ENCODE peak calls at places on chromosome 6, in ten cellular contexts. One of them, this sample, is unnamed.

GRCh38 chr6:27720607-27721580 is 191.3 kb downstream of the OR2B2 start:
- DNase-seq in PC-9: peak; percentile 57
- DNase-seq in tibial artery: no peak
- DNase-seq in OCI-LY7: no peak
- DNase-seq in CD8-positive, alpha-beta T cell: no peak
- DNase-seq in fibroblast of lung: peak; percentile 60
- DNase-seq in left ventricle myocardium inferior: no peak
- DNase-seq in gastrocnemius medialis: no peak
- DNase-seq in RWPE2: no peak
- DNase-seq in mucosa of descending colon: no peak
- DNase-seq in this sample: no peak

GRCh38 chr6:15062311-15063252 is 183.3 kb upstream of the JARID2 start:
- DNase-seq in PC-9: peak; percentile 82
- DNase-seq in tibial artery: no peak
- DNase-seq in OCI-LY7: no peak
- DNase-seq in CD8-positive, alpha-beta T cell: no peak
- DNase-seq in fibroblast of lung: peak; percentile 99
- DNase-seq in left ventricle myocardium inferior: no peak
- DNase-seq in gastrocnemius medialis: peak; percentile 55
- DNase-seq in RWPE2: peak; percentile 76
- DNase-seq in mucosa of descending colon: no peak
- DNase-seq in this sample: no peak

GRCh38 chr6:16519265-16520242 is 241.7 kb downstream of the ATXN1 start:
- DNase-seq in PC-9: no peak
- DNase-seq in tibial artery: no peak
- DNase-seq in OCI-LY7: no peak
- DNase-seq in CD8-positive, alpha-beta T cell: no peak
- DNase-seq in fibroblast of lung: no peak
- DNase-seq in left ventricle myocardium inferior: no peak
- DNase-seq in gastrocnemius medialis: no peak
- DNase-seq in RWPE2: no peak
- DNase-seq in mucosa of descending colon: no peak
- DNase-seq in this sample: no peak

GRCh38 chr6:14542670-14543366 is 425.2 kb downstream of the CD83 start:
- DNase-seq in PC-9: no peak
- DNase-seq in tibial artery: no peak
- DNase-seq in OCI-LY7: peak; percentile 24
- DNase-seq in CD8-positive, alpha-beta T cell: no peak
- DNase-seq in fibroblast of lung: peak; percentile 91
- DNase-seq in left ventricle myocardium inferior: no peak
- DNase-seq in gastrocnemius medialis: no peak
- DNase-seq in RWPE2: no peak
- DNase-seq in mucosa of descending colon: no peak
- DNase-seq in this sample: no peak

GRCh38 chr6:122381494-122382083 is 17.9 kb upstream of the HSF2 start:
- DNase-seq in PC-9: peak; percentile 34
- DNase-seq in tibial artery: no peak
- DNase-seq in OCI-LY7: peak; percentile 67
- DNase-seq in CD8-positive, alpha-beta T cell: peak; percentile 39
- DNase-seq in fibroblast of lung: peak; percentile 71
- DNase-seq in left ventricle myocardium inferior: peak; percentile 20
- DNase-seq in gastrocnemius medialis: peak; percentile 16
- DNase-seq in RWPE2: no peak
- DNase-seq in mucosa of descending colon: no peak
- DNase-seq in this sample: peak; percentile 20

GRCh38 chr6:147207351-147207750 is 3.1 kb downstream of the STXBP5 start:
- DNase-seq in PC-9: no peak
- DNase-seq in tibial artery: no peak
- DNase-seq in OCI-LY7: no peak
- DNase-seq in CD8-positive, alpha-beta T cell: no peak
- DNase-seq in fibroblast of lung: no peak
- DNase-seq in left ventricle myocardium inferior: no peak
- DNase-seq in gastrocnemius medialis: no peak
- DNase-seq in RWPE2: no peak
- DNase-seq in mucosa of descending colon: no peak
- DNase-seq in this sample: no peak

GRCh38 chr6:15272562-15272961 is 26.7 kb downstream of the JARID2 start:
- DNase-seq in PC-9: no peak
- DNase-seq in tibial artery: no peak
- DNase-seq in OCI-LY7: no peak
- DNase-seq in CD8-positive, alpha-beta T cell: no peak
- DNase-seq in fibroblast of lung: no peak
- DNase-seq in left ventricle myocardium inferior: no peak
- DNase-seq in gastrocnemius medialis: no peak
- DNase-seq in RWPE2: no peak
- DNase-seq in mucosa of descending colon: no peak
- DNase-seq in this sample: no peak

GRCh38 chr6:127937102-127937501 is 36.2 kb upstream of the THEMIS start:
- DNase-seq in PC-9: no peak
- DNase-seq in tibial artery: no peak
- DNase-seq in OCI-LY7: no peak
- DNase-seq in CD8-positive, alpha-beta T cell: no peak
- DNase-seq in fibroblast of lung: no peak
- DNase-seq in left ventricle myocardium inferior: no peak
- DNase-seq in gastrocnemius medialis: no peak
- DNase-seq in RWPE2: no peak
- DNase-seq in mucosa of descending colon: no peak
- DNase-seq in this sample: no peak

GRCh38 chr6:4021133-4021861 is 57.6 kb downstream of the FAM217A start:
- DNase-seq in PC-9: peak; percentile 89
- DNase-seq in tibial artery: peak; percentile 97
- DNase-seq in OCI-LY7: peak; percentile 92
- DNase-seq in CD8-positive, alpha-beta T cell: peak; percentile 69
- DNase-seq in fibroblast of lung: peak; percentile 97
- DNase-seq in left ventricle myocardium inferior: peak; percentile 95
- DNase-seq in gastrocnemius medialis: peak; percentile 95
- DNase-seq in RWPE2: peak; percentile 96
- DNase-seq in mucosa of descending colon: peak; percentile 97
- DNase-seq in this sample: peak; percentile 84

GRCh38 chr6:105374010-105374420 is 28.9 kb downstream of the PREP start:
- DNase-seq in PC-9: peak; percentile 72
- DNase-seq in tibial artery: no peak
- DNase-seq in OCI-LY7: no peak
- DNase-seq in CD8-positive, alpha-beta T cell: no peak
- DNase-seq in fibroblast of lung: peak; percentile 60
- DNase-seq in left ventricle myocardium inferior: no peak
- DNase-seq in gastrocnemius medialis: no peak
- DNase-seq in RWPE2: peak; percentile 80
- DNase-seq in mucosa of descending colon: no peak
- DNase-seq in this sample: no peak

GRCh38 chr6:105372862-105373182 is 30.1 kb downstream of the PREP start:
- DNase-seq in PC-9: no peak
- DNase-seq in tibial artery: no peak
- DNase-seq in OCI-LY7: no peak
- DNase-seq in CD8-positive, alpha-beta T cell: no peak
- DNase-seq in fibroblast of lung: no peak
- DNase-seq in left ventricle myocardium inferior: no peak
- DNase-seq in gastrocnemius medialis: no peak
- DNase-seq in RWPE2: peak; percentile 96
- DNase-seq in mucosa of descending colon: no peak
- DNase-seq in this sample: no peak

GRCh38 chr6:105372142-105372861 is 30.6 kb downstream of the PREP start:
- DNase-seq in PC-9: no peak
- DNase-seq in tibial artery: no peak
- DNase-seq in OCI-LY7: no peak
- DNase-seq in CD8-positive, alpha-beta T cell: no peak
- DNase-seq in fibroblast of lung: no peak
- DNase-seq in left ventricle myocardium inferior: no peak
- DNase-seq in gastrocnemius medialis: no peak
- DNase-seq in RWPE2: no peak
- DNase-seq in mucosa of descending colon: no peak
- DNase-seq in this sample: no peak

GRCh38 chr6:105370316-105370715 is 32.6 kb downstream of the PREP start:
- DNase-seq in PC-9: no peak
- DNase-seq in tibial artery: no peak
- DNase-seq in OCI-LY7: no peak
- DNase-seq in CD8-positive, alpha-beta T cell: no peak
- DNase-seq in fibroblast of lung: no peak
- DNase-seq in left ventricle myocardium inferior: no peak
- DNase-seq in gastrocnemius medialis: no peak
- DNase-seq in RWPE2: no peak
- DNase-seq in mucosa of descending colon: no peak
- DNase-seq in this sample: no peak

DNA sequence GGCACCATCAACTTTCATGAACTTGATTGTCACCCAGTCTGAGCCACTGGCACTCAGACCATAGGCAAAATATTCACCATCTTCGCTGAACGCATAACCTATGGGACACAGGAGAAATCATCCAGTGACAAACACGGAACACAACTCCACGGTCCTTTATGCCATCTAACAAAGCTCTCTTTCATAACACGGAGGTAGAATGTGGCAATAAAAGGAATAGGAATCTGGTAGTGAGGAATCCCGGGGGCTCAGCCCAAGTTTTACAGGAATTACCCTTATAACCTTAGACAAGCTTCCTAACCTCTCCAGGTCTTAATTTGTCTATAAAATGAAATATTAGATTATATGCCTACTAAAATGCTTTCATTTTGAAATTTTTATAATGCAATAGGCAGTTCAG is 29.4 kb downstream of the PREP start:
- DNase-seq in PC-9: no peak
- DNase-seq in tibial artery: no peak
- DNase-seq in OCI-LY7: no peak
- DNase-seq in CD8-positive, alpha-beta T cell: no peak
- DNase-seq in fibroblast of lung: no peak
- DNase-seq in left ventricle myocardium inferior: no peak
- DNase-seq in gastrocnemius medialis: no peak
- DNase-seq in RWPE2: no peak
- DNase-seq in mucosa of descending colon: no peak
- DNase-seq in this sample: no peak
- H3K36me3 ChIP-seq in PC-9: peaks cover 61% of the 10 kb centered on the region
- H3K36me3 ChIP-seq in tibial artery: peaks cover 36% of the 10 kb centered on the region
- H3K36me3 ChIP-seq in OCI-LY7: peaks cover 60% of the 10 kb centered on the region
- H3K36me3 ChIP-seq in CD8-positive, alpha-beta T cell: peaks cover 35% of the 10 kb centered on the region
- H3K36me3 ChIP-seq in fibroblast of lung: no peaks in the 10 kb centered on the region
- H3K36me3 ChIP-seq in left ventricle myocardium inferior: peaks cover 53% of the 10 kb centered on the region
- H3K36me3 ChIP-seq in gastrocnemius medialis: peaks cover 45% of the 10 kb centered on the region
- H3K36me3 ChIP-seq in RWPE2: peaks cover 62% of the 10 kb centered on the region
- H3K36me3 ChIP-seq in mucosa of descending colon: peaks cover 6% of the 10 kb centered on the region
- H3K36me3 ChIP-seq in this sample: peaks cover 2% of the 10 kb centered on the region

GRCh38 chr6:140669321-140669720 is 1294.9 kb upstream of the CITED2 start:
- DNase-seq in PC-9: no peak
- DNase-seq in tibial artery: no peak
- DNase-seq in OCI-LY7: no peak
- DNase-seq in CD8-positive, alpha-beta T cell: no peak
- DNase-seq in fibroblast of lung: peak; percentile 65
- DNase-seq in left ventricle myocardium inferior: no peak
- DNase-seq in gastrocnemius medialis: no peak
- DNase-seq in RWPE2: no peak
- DNase-seq in mucosa of descending colon: no peak
- DNase-seq in this sample: no peak

GRCh38 chr6:140670013-140670412 is 1295.6 kb upstream of the CITED2 start:
- DNase-seq in PC-9: no peak
- DNase-seq in tibial artery: no peak
- DNase-seq in OCI-LY7: no peak
- DNase-seq in CD8-positive, alpha-beta T cell: no peak
- DNase-seq in fibroblast of lung: peak; percentile 51
- DNase-seq in left ventricle myocardium inferior: no peak
- DNase-seq in gastrocnemius medialis: no peak
- DNase-seq in RWPE2: no peak
- DNase-seq in mucosa of descending colon: no peak
- DNase-seq in this sample: no peak

GRCh38 chr6:140671926-140672325 is 1297.5 kb upstream of the CITED2 start:
- DNase-seq in PC-9: no peak
- DNase-seq in tibial artery: no peak
- DNase-seq in OCI-LY7: peak; percentile 9
- DNase-seq in CD8-positive, alpha-beta T cell: no peak
- DNase-seq in fibroblast of lung: peak; percentile 3
- DNase-seq in left ventricle myocardium inferior: no peak
- DNase-seq in gastrocnemius medialis: no peak
- DNase-seq in RWPE2: no peak
- DNase-seq in mucosa of descending colon: no peak
- DNase-seq in this sample: no peak
- TF ChIP-seq CTCF in PC-9: no peak
- TF ChIP-seq CTCF in tibial artery: no peak
- TF ChIP-seq CTCF in OCI-LY7: peak; percentile 57
- TF ChIP-seq CTCF in CD8-positive, alpha-beta T cell: no peak
- TF ChIP-seq CTCF in fibroblast of lung: no peak
- TF ChIP-seq CTCF in left ventricle myocardium inferior: no peak
- TF ChIP-seq CTCF in gastrocnemius medialis: no peak
- TF ChIP-seq CTCF in RWPE2: peak; percentile 5
- TF ChIP-seq CTCF in mucosa of descending colon: no peak
- TF ChIP-seq CTCF in this sample: no peak

GRCh38 chr6:54056105-54056504 is 55.1 kb upstream of the MLIP start:
- DNase-seq in PC-9: no peak
- DNase-seq in tibial artery: no peak
- DNase-seq in OCI-LY7: no peak
- DNase-seq in CD8-positive, alpha-beta T cell: no peak
- DNase-seq in fibroblast of lung: no peak
- DNase-seq in left ventricle myocardium inferior: no peak
- DNase-seq in gastrocnemius medialis: no peak
- DNase-seq in RWPE2: no peak
- DNase-seq in mucosa of descending colon: no peak
- DNase-seq in this sample: no peak
- H3K4me3 ChIP-seq in PC-9: no peak overlapping the region
- H3K4me3 ChIP-seq in tibial artery: no peak overlapping the region
- H3K4me3 ChIP-seq in OCI-LY7: no peak overlapping the region
- H3K4me3 ChIP-seq in CD8-positive, alpha-beta T cell: no peak overlapping the region
- H3K4me3 ChIP-seq in fibroblast of lung: no peak overlapping the region
- H3K4me3 ChIP-seq in left ventricle myocardium inferior: peak overlapping the region; percentile 12
- H3K4me3 ChIP-seq in gastrocnemius medialis: no peak overlapping the region
- H3K4me3 ChIP-seq in RWPE2: no peak overlapping the region
- H3K4me3 ChIP-seq in mucosa of descending colon: no peak overlapping the region
- H3K4me3 ChIP-seq in this sample: no peak overlapping the region

GRCh38 chr6:152206072-152206818 is 398.8 kb downstream of the ESR1 start:
- DNase-seq in PC-9: no peak
- DNase-seq in tibial artery: no peak
- DNase-seq in OCI-LY7: peak; percentile 32
- DNase-seq in CD8-positive, alpha-beta T cell: peak; percentile 9
- DNase-seq in fibroblast of lung: no peak
- DNase-seq in left ventricle myocardium inferior: peak; percentile 26
- DNase-seq in gastrocnemius medialis: no peak
- DNase-seq in RWPE2: no peak
- DNase-seq in mucosa of descending colon: no peak
- DNase-seq in this sample: no peak
- H3K36me3 ChIP-seq in PC-9: no peaks in the 10 kb centered on the region
- H3K36me3 ChIP-seq in tibial artery: peaks cover 61% of the 10 kb centered on the region
- H3K36me3 ChIP-seq in OCI-LY7: peaks cover 79% of the 10 kb centered on the region
- H3K36me3 ChIP-seq in CD8-positive, alpha-beta T cell: peaks cover 43% of the 10 kb centered on the region
- H3K36me3 ChIP-seq in fibroblast of lung: peaks cover 1% of the 10 kb centered on the region
- H3K36me3 ChIP-seq in left ventricle myocardium inferior: peaks cover 98% of the 10 kb centered on the region
- H3K36me3 ChIP-seq in gastrocnemius medialis: peaks cover 58% of the 10 kb centered on the region
- H3K36me3 ChIP-seq in RWPE2: no peaks in the 10 kb centered on the region
- H3K36me3 ChIP-seq in mucosa of descending colon: no peaks in the 10 kb centered on the region
- H3K36me3 ChIP-seq in this sample: peaks cover 12% of the 10 kb centered on the region

GRCh38 chr6:112205521-112206458 is 48.6 kb downstream of the LAMA4 start:
- DNase-seq in PC-9: peak; percentile 52
- DNase-seq in tibial artery: no peak
- DNase-seq in OCI-LY7: no peak
- DNase-seq in CD8-positive, alpha-beta T cell: no peak
- DNase-seq in fibroblast of lung: peak; percentile 91
- DNase-seq in left ventricle myocardium inferior: no peak
- DNase-seq in gastrocnemius medialis: no peak
- DNase-seq in RWPE2: no peak
- DNase-seq in mucosa of descending colon: no peak
- DNase-seq in this sample: no peak
- TF ChIP-seq CTCF in PC-9: no peak
- TF ChIP-seq CTCF in tibial artery: no peak
- TF ChIP-seq CTCF in OCI-LY7: no peak
- TF ChIP-seq CTCF in CD8-positive, alpha-beta T cell: no peak
- TF ChIP-seq CTCF in fibroblast of lung: no peak
- TF ChIP-seq CTCF in left ventricle myocardium inferior: peak; percentile 10
- TF ChIP-seq CTCF in gastrocnemius medialis: no peak
- TF ChIP-seq CTCF in RWPE2: no peak
- TF ChIP-seq CTCF in mucosa of descending colon: no peak
- TF ChIP-seq CTCF in this sample: no peak